ENCODE peak calls at places on chromosomes 3 and 15, in six cellular contexts. J is Panc1; Z is HL-60; R is neuronal stem cell; E is adrenal gland; O is CD8-positive, alpha-beta T cell. D is an unnamed sample.

GRCh38 chr15:101049282-101049681 is 130.1 kb downstream of the LRRK1 start:
- DNase-seq in J (no peak), Z (no peak), R (no peak), E (no peak), O (no peak), D (no peak)

GRCh38 chr3:66490214-66490613 is 10.6 kb downstream of the LRIG1 start:
- DNase-seq in J (no peak), Z (no peak), R (no peak), E (no peak), O (no peak), D (no peak)

GRCh38 chr3:142724682-142725351 is 983 bp downstream of the TRPC1 start:
- DNase-seq in J (peak; percentile 38), Z (no peak), R (no peak), E (peak; percentile 41), O (peak; percentile 0), D (peak; percentile 36)

GRCh38 chr15:88878720-88879184 is 16.6 kb downstream of the HAPLN3 start:
- DNase-seq in J (no peak), Z (no peak), R (peak; percentile 27), E (no peak), O (no peak), D (peak; percentile 83)

GRCh38 chr3:58952128-58952917 is 97.5 kb downstream of the CFAP20DC start:
- DNase-seq in J (no peak), Z (no peak), R (no peak), E (no peak), O (no peak), D (no peak)

GRCh38 chr3:43765417-43766030 is 74.8 kb downstream of the ABHD5 start:
- DNase-seq in J (no peak), Z (no peak), R (no peak), E (no peak), O (no peak), D (no peak)

GRCh38 chr15:33699691-33700447 is 268.4 kb upstream of the CHRM5 start:
- DNase-seq in J (no peak), Z (no peak), R (no peak), E (no peak), O (no peak), D (peak; percentile 27)

GRCh38 chr15:67109141-67110034 is 44.0 kb downstream of the SMAD3 start:
- DNase-seq in J (no peak), Z (peak; percentile 68), R (no peak), E (no peak), O (no peak), D (no peak)

GRCh38 chr3:151838574-151839312 is 24.8 kb downstream of the AADAC start:
- DNase-seq in J (peak; percentile 33), Z (peak; percentile 24), R (peak; percentile 54), E (peak; percentile 67), O (no peak), D (peak; percentile 52)

GRCh38 chr15:86553116-86553515 is 473.4 kb downstream of the AGBL1 start:
- DNase-seq in J (no peak), Z (no peak), R (no peak), E (no peak), O (no peak), D (no peak)

GRCh38 chr3:66860771-66861170 is 137.3 kb upstream of the KBTBD8 start:
- DNase-seq in J (no peak), Z (no peak), R (no peak), E (no peak), O (no peak), D (no peak)

GRCh38 chr15:51200791-51201190 is 106.1 kb upstream of the TNFAIP8L3 start:
- DNase-seq in J (no peak), Z (no peak), R (no peak), E (no peak), O (no peak), D (no peak)

GRCh38 chr15:51203797-51204196 is 109.1 kb upstream of the TNFAIP8L3 start:
- DNase-seq in J (no peak), Z (no peak), R (no peak), E (no peak), O (no peak), D (no peak)

GRCh38 chr15:51202783-51203182 is 108.1 kb upstream of the TNFAIP8L3 start:
- DNase-seq in J (no peak), Z (peak; percentile 66), R (no peak), E (no peak), O (no peak), D (no peak)

GRCh38 chr15:51199541-51199940 is 104.8 kb upstream of the TNFAIP8L3 start:
- DNase-seq in J (no peak), Z (no peak), R (no peak), E (no peak), O (no peak), D (no peak)

GRCh38 chr15:51205050-51205707 is 110.5 kb upstream of the TNFAIP8L3 start:
- DNase-seq in J (no peak), Z (no peak), R (no peak), E (no peak), O (no peak), D (no peak)
- H3K27ac ChIP-seq in J (no peak overlapping the region), Z (no peak overlapping the region), R (no peak overlapping the region), E (no peak overlapping the region), O (no peak overlapping the region), D (no peak overlapping the region)

DNA sequence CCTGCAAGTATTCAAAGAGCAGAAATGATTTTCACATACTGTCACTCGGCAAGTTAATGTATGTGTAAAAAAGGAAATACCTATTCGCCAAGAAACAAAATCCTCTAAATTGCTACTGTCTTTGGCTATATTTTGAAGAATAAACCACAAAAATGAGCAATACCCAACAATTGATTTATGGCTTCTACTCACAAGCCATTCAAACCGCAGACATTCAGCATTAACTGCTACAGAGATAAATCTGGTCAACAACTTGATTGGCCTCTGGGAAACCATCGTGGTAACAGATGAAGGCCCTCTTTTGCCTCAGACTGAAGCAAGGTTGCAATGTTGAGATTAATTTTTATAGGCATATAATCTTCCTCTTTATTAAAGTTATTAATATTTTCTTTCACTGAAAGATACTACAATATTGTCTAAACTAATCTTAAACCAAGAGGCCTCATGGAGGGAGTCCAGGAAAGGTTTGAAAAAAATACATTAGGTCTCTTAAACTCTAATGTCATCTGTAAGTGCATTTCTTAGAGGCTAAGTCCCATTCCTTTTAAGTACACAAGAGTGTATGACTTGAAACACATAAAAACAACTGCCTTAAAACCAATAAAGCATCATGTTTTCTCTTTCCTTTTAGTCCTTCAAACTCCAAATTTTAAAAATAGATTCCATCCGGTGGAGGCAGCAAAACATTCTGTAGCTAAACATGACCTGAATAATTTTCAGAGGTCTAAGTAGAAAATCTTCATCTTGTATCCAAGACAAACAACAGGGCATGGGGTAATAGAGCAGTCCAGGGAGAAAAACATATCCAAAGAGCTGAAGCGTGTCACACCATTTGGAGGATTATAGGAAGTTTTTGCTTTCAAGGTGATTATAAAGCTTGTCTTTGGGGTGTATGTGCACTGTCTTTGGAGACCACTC is 162.4 kb upstream of the TGFBR2 start:
- DNase-seq in J (no peak), Z (no peak), R (no peak), E (no peak), O (no peak), D (no peak)
- H3K27ac ChIP-seq in J (peak overlapping the region; percentile 17), Z (no peak overlapping the region), R (no peak overlapping the region), E (no peak overlapping the region), O (no peak overlapping the region), D (no peak overlapping the region)

DNA sequence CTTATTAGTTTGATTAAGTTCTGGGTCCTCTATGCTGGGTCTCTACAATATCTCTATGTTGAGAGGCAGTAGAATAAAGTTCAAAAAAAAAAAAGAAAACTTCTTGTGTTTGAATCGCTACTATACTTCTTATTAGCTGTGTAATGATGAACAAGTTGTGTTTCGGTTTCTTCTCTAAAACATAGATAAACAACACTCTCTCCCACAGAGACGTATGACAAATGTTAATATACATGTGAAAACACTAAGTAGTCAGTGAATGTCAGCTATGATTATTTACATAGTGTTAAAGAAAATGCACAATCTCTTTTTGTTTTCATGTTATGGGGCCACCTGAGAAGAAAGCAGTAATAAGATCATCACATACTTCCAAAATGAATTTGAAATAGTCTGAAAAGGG is 45.3 kb downstream of the ACAP2 start:
- DNase-seq in J (no peak), Z (no peak), R (no peak), E (no peak), O (no peak), D (no peak)
- H3K27ac ChIP-seq in J (no peak overlapping the region), Z (no peak overlapping the region), R (no peak overlapping the region), E (no peak overlapping the region), O (no peak overlapping the region), D (no peak overlapping the region)

DNA sequence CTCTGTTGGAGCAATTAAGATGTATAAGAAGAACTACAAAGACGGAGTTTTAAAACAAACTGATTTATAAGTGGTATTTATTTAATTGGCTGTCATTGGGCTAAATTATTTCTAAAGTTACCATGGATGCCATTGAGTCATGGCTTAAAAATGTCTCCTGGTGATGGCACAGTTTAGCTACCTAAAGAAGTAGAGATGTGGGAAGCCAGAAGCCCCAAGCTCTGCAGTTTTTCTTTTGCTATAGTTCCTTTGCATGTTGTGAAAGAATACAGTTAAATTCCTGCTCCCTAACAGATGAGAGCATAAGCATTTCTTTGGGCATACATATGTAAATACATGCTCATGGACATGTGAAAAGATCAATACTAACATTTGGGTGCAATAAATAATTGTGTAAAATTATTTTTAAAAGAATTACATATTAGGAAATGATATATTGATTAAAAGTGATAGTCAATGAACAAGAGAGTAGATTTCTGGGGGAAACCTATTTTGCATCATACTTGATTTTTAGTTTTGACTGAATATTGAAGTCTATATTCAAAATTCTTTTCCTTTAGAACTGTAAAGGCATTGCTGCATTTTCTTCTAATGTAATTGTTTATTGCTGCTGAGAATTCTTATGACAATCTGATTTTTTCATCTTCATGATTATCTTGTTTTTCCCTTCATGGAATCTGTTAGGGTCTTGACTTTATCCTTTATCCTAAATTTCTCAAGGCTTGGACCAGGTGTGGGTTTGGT is 2.1 kb downstream of the OPA1 start:
- DNase-seq in J (no peak), Z (no peak), R (no peak), E (no peak), O (no peak), D (no peak)
- H3K27ac ChIP-seq in J (no peak overlapping the region), Z (no peak overlapping the region), R (no peak overlapping the region), E (no peak overlapping the region), O (no peak overlapping the region), D (no peak overlapping the region)

DNA sequence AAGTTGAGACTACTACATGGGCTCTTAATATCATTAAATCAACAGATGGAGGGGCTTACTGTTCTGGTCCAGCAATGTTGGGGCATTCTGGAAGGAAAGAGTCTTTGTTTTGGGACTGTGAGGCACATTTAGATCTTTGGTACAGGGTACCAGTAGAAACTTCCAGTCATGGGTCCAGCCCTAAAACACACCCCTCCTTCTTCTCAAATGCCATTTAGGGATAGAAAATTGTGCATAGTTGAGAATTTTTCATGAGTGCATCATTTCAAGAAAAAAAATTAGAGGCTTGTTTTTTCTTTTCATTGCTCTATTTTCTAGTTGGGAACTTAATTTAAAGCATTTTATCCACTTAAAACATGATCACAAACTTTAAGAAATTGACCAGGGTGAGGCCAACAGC is 4.1 kb upstream of the RTP1 start:
- DNase-seq in J (no peak), Z (no peak), R (no peak), E (no peak), O (no peak), D (no peak)
- H3K27ac ChIP-seq in J (no peak overlapping the region), Z (no peak overlapping the region), R (no peak overlapping the region), E (no peak overlapping the region), O (no peak overlapping the region), D (no peak overlapping the region)

D was measured in K562.